ENCODE peak calls at places on chromosome 20, in four cellular contexts. One of them, this sample, is unnamed.

GRCh38 chr20:54115172-54115854 is 44.9 kb upstream of the BCAS1 start:
- DNase-seq in colonic mucosa: no peak
- DNase-seq in GM23248: peak; percentile 46
- DNase-seq in mesendoderm: no peak
- DNase-seq in this sample: no peak

GRCh38 chr20:39986231-39986904 is 702.7 kb downstream of the MAFB start:
- DNase-seq in mesendoderm: peak; percentile 67
- DNase-seq in GM23248: peak; percentile 74
- DNase-seq in colonic mucosa: peak; percentile 27
- DNase-seq in this sample: peak; percentile 66

GRCh38 chr20:24376523-24377085 is 92.8 kb upstream of the SYNDIG1 start:
- DNase-seq in mesendoderm: no peak
- DNase-seq in colonic mucosa: no peak
- DNase-seq in GM23248: peak; percentile 56
- DNase-seq in this sample: no peak

GRCh38 chr20:37389241-37389747 is 43.4 kb downstream of the SRC start:
- DNase-seq in mesendoderm: no peak
- DNase-seq in colonic mucosa: no peak
- DNase-seq in GM23248: no peak
- DNase-seq in this sample: peak; percentile 6

GRCh38 chr20:13791562-13792459 is 7.0 kb downstream of the NDUFAF5 start:
- DNase-seq in GM23248: no peak
- DNase-seq in colonic mucosa: no peak
- DNase-seq in mesendoderm: no peak
- DNase-seq in this sample: no peak

GRCh38 chr20:60007452-60007851 is 49.2 kb downstream of the CDH26 start:
- DNase-seq in colonic mucosa: no peak
- DNase-seq in mesendoderm: no peak
- DNase-seq in GM23248: peak; percentile 42
- DNase-seq in this sample: no peak

GRCh38 chr20:34536798-34537394 is 20.7 kb downstream of the DYNLRB1 start:
- DNase-seq in GM23248: peak; percentile 67
- DNase-seq in colonic mucosa: peak; percentile 71
- DNase-seq in mesendoderm: peak; percentile 53
- DNase-seq in this sample: peak; percentile 40

GRCh38 chr20:38181207-38181693 is 16.2 kb upstream of the TGM2 start:
- DNase-seq in GM23248: no peak
- DNase-seq in mesendoderm: no peak
- DNase-seq in colonic mucosa: no peak
- DNase-seq in this sample: peak; percentile 94

GRCh38 chr20:34579191-34579661 is 20.7 kb downstream of the MAP1LC3A start:
- DNase-seq in mesendoderm: no peak
- DNase-seq in colonic mucosa: peak; percentile 85
- DNase-seq in GM23248: peak; percentile 95
- DNase-seq in this sample: peak; percentile 51

GRCh38 chr20:61045876-61046585 is 206.0 kb upstream of the CDH4 start:
- DNase-seq in mesendoderm: no peak
- DNase-seq in GM23248: no peak
- DNase-seq in colonic mucosa: no peak
- DNase-seq in this sample: no peak

GRCh38 chr20:6715350-6716063 is 52.0 kb upstream of the BMP2 start:
- DNase-seq in colonic mucosa: no peak
- DNase-seq in mesendoderm: no peak
- DNase-seq in GM23248: no peak
- DNase-seq in this sample: no peak

GRCh38 chr20:34475979-34476736 is 40.1 kb upstream of the DYNLRB1 start:
- DNase-seq in mesendoderm: no peak
- DNase-seq in GM23248: peak; percentile 70
- DNase-seq in colonic mucosa: peak; percentile 37
- DNase-seq in this sample: no peak

GRCh38 chr20:48690888-48691287 is 136.9 kb downstream of the PREX1 start:
- DNase-seq in mesendoderm: no peak
- DNase-seq in GM23248: no peak
- DNase-seq in colonic mucosa: peak; percentile 81
- DNase-seq in this sample: no peak

GRCh38 chr20:61560361-61560853 is 308.3 kb downstream of the CDH4 start:
- DNase-seq in colonic mucosa: no peak
- DNase-seq in GM23248: peak; percentile 65
- DNase-seq in mesendoderm: peak; percentile 77
- DNase-seq in this sample: peak; percentile 33

GRCh38 chr20:32914031-32914430 is 55.3 kb downstream of the EFCAB8 start:
- DNase-seq in GM23248: no peak
- DNase-seq in colonic mucosa: no peak
- DNase-seq in mesendoderm: no peak
- DNase-seq in this sample: no peak

GRCh38 chr20:24995741-24996448 is 3.3 kb upstream of the APMAP start:
- DNase-seq in mesendoderm: no peak
- DNase-seq in colonic mucosa: peak; percentile 16
- DNase-seq in GM23248: peak; percentile 43
- DNase-seq in this sample: peak; percentile 23

GRCh38 chr20:10540636-10541493 is 105.8 kb downstream of the SLX4IP start:
- DNase-seq in colonic mucosa: no peak
- DNase-seq in mesendoderm: peak; percentile 46
- DNase-seq in GM23248: peak; percentile 86
- DNase-seq in this sample: no peak

GRCh38 chr20:23925789-23926525 is 46.4 kb upstream of the CST5 start:
- DNase-seq in mesendoderm: no peak
- DNase-seq in GM23248: no peak
- DNase-seq in colonic mucosa: no peak
- DNase-seq in this sample: no peak

GRCh38 chr20:2283706-2284423 is 11.9 kb upstream of the TGM3 start:
- DNase-seq in GM23248: peak; percentile 66
- DNase-seq in colonic mucosa: no peak
- DNase-seq in mesendoderm: peak; percentile 90
- DNase-seq in this sample: no peak

GRCh38 chr20:39880890-39881289 is 808.1 kb downstream of the MAFB start:
- DNase-seq in colonic mucosa: no peak
- DNase-seq in mesendoderm: peak; percentile 41
- DNase-seq in GM23248: peak; percentile 70
- DNase-seq in this sample: no peak

GRCh38 chr20:17488916-17489600 is 42.1 kb downstream of the BFSP1 start:
- DNase-seq in mesendoderm: no peak
- DNase-seq in GM23248: no peak
- DNase-seq in colonic mucosa: no peak
- DNase-seq in this sample: no peak

GRCh38 chr20:63846128-63846771 is 15.0 kb upstream of the ABHD16B start:
- DNase-seq in GM23248: peak; percentile 50
- DNase-seq in colonic mucosa: no peak
- DNase-seq in mesendoderm: peak; percentile 94
- DNase-seq in this sample: peak; percentile 93
- H3K4me3 ChIP-seq in GM23248: no peak overlapping the region
- H3K4me3 ChIP-seq in colonic mucosa: no peak overlapping the region
- H3K4me3 ChIP-seq in mesendoderm: no peak overlapping the region
- H3K4me3 ChIP-seq in this sample: peak overlapping the region; percentile 49

GRCh38 chr20:47451602-47451904 is 50.1 kb upstream of the NCOA3 start:
- DNase-seq in mesendoderm: no peak
- DNase-seq in colonic mucosa: no peak
- DNase-seq in GM23248: no peak
- DNase-seq in this sample: no peak

GRCh38 chr20:47453167-47453782 is 48.4 kb upstream of the NCOA3 start:
- DNase-seq in mesendoderm: peak; percentile 73
- DNase-seq in GM23248: peak; percentile 90
- DNase-seq in colonic mucosa: no peak
- DNase-seq in this sample: peak; percentile 71

GRCh38 chr20:47455133-47456040 is 46.3 kb upstream of the NCOA3 start:
- DNase-seq in mesendoderm: no peak
- DNase-seq in colonic mucosa: no peak
- DNase-seq in GM23248: no peak
- DNase-seq in this sample: no peak

GRCh38 chr20:47454298-47455132 is 47.2 kb upstream of the NCOA3 start:
- DNase-seq in mesendoderm: peak; percentile 53
- DNase-seq in colonic mucosa: no peak
- DNase-seq in GM23248: no peak
- DNase-seq in this sample: no peak

GRCh38 chr20:47452736-47453161 is 48.9 kb upstream of the NCOA3 start:
- DNase-seq in GM23248: no peak
- DNase-seq in mesendoderm: no peak
- DNase-seq in colonic mucosa: no peak
- DNase-seq in this sample: no peak
- H3K4me3 ChIP-seq in GM23248: peak overlapping the region; percentile 42
- H3K4me3 ChIP-seq in mesendoderm: no peak overlapping the region
- H3K4me3 ChIP-seq in colonic mucosa: no peak overlapping the region
- H3K4me3 ChIP-seq in this sample: no peak overlapping the region

GRCh38 chr20:57474816-57475215 is 50.1 kb downstream of the CTCFL start:
- DNase-seq in GM23248: no peak
- DNase-seq in colonic mucosa: no peak
- DNase-seq in mesendoderm: no peak
- DNase-seq in this sample: no peak
- H3K4me3 ChIP-seq in GM23248: no peak overlapping the region
- H3K4me3 ChIP-seq in colonic mucosa: no peak overlapping the region
- H3K4me3 ChIP-seq in mesendoderm: no peak overlapping the region
- H3K4me3 ChIP-seq in this sample: no peak overlapping the region

GRCh38 chr20:50110141-50111047 is 2.6 kb downstream of the UBE2V1 start:
- DNase-seq in mesendoderm: peak; percentile 65
- DNase-seq in GM23248: peak; percentile 67
- DNase-seq in colonic mucosa: peak; percentile 58
- DNase-seq in this sample: no peak

GRCh38 chr20:50111829-50112495 is 988 bp downstream of the UBE2V1 start:
- DNase-seq in mesendoderm: no peak
- DNase-seq in GM23248: peak; percentile 34
- DNase-seq in colonic mucosa: no peak
- DNase-seq in this sample: no peak

GRCh38 chr20:50113420-50114224 is 672 bp upstream of the UBE2V1 start:
- DNase-seq in colonic mucosa: no peak
- DNase-seq in GM23248: peak; percentile 60
- DNase-seq in mesendoderm: no peak
- DNase-seq in this sample: no peak

GRCh38 chr20:50112512-50113419 is at the start of gene UBE2V1:
- DNase-seq in GM23248: peak; percentile 95
- DNase-seq in mesendoderm: peak; percentile 93
- DNase-seq in colonic mucosa: peak; percentile 93
- DNase-seq in this sample: peak; percentile 95

DNA sequence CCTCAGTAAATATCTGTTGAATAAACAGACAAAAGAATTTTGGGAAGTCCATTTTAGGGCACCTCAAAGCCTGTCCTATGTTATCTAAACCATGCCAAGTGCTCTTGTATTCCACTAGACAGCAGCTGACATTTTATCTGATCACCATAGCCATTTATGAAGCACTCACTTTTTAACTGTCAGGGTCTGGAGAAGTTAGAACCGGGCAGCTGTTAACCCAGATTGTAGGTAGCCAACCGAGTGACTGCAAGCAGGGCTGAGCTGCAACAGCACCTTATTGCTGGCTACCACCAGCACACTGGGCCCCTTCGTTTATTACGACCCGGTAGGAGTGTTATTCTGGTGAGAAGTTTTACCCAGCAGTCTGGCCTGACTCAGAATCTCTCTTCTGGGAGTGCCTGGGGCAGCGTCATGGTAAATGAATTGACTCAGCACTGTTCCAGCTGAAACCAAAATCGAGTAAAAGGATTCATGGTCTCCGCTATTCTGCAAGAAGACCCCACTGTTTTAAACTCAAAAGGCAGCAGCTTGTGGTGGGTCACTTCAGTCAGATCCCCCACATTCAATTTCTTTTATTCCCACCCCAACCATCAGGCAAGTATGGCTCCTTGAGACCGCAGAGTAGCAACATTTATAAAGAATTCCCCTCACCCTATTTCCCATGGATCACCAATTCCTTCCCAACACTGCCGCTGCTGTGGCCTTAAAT is 1.7 kb downstream of the UBE2V1 start:
- DNase-seq in GM23248: peak; percentile 93
- DNase-seq in mesendoderm: peak; percentile 40
- DNase-seq in colonic mucosa: no peak
- DNase-seq in this sample: no peak
- H3K4me3 ChIP-seq in GM23248: peak overlapping the region; percentile 91
- H3K4me3 ChIP-seq in mesendoderm: no peak overlapping the region
- H3K4me3 ChIP-seq in colonic mucosa: peak overlapping the region; percentile 92
- H3K4me3 ChIP-seq in this sample: no peak overlapping the region

DNA sequence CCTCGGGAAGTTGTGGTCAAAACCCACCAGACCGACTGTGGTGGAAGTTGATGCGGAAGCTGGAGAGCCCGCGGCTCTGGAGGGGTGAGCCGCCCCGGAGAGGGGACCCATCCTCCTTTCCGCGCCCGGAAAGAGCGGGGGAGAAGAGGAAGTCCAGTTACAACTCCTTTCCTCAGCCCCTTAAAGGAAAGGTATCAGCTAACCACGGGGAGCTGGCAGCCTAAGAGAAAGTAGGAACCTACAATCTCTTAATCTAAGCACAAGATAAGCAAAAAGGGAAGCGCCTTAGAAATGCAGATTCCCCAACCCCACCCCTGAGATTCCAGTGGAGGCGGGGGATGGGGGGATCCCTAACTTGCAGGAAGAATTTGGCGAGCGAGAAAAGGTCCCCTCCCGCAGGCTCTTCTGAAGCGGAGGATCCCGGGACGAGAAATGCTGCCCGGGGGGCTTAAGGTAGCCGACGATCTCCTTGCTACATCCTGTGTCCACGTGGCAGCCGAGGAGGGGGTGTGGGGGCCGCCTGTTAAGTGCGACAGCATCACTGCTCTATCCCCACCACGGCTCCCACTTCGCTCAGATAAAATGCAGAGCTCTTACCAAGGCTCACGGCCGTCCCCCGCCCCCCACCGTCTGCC is 87.6 kb downstream of the ZFP64 start:
- DNase-seq in mesendoderm: peak; percentile 92
- DNase-seq in GM23248: peak; percentile 30
- DNase-seq in colonic mucosa: no peak
- DNase-seq in this sample: no peak
- H3K4me3 ChIP-seq in mesendoderm: no peak overlapping the region
- H3K4me3 ChIP-seq in GM23248: peak overlapping the region; percentile 73
- H3K4me3 ChIP-seq in colonic mucosa: peak overlapping the region; percentile 28
- H3K4me3 ChIP-seq in this sample: no peak overlapping the region

GRCh38 chr20:43235998-43236397 is 46.3 kb upstream of the PTPRT start:
- DNase-seq in GM23248: no peak
- DNase-seq in colonic mucosa: no peak
- DNase-seq in mesendoderm: no peak
- DNase-seq in this sample: no peak
- H3K4me3 ChIP-seq in GM23248: no peak overlapping the region
- H3K4me3 ChIP-seq in colonic mucosa: no peak overlapping the region
- H3K4me3 ChIP-seq in mesendoderm: no peak overlapping the region
- H3K4me3 ChIP-seq in this sample: no peak overlapping the region

GRCh38 chr20:62625921-62626547 is 16.3 kb upstream of the SLCO4A1 start:
- DNase-seq in colonic mucosa: no peak
- DNase-seq in GM23248: no peak
- DNase-seq in mesendoderm: no peak
- DNase-seq in this sample: no peak
- H3K4me3 ChIP-seq in colonic mucosa: no peak overlapping the region
- H3K4me3 ChIP-seq in GM23248: no peak overlapping the region
- H3K4me3 ChIP-seq in mesendoderm: no peak overlapping the region
- H3K4me3 ChIP-seq in this sample: no peak overlapping the region

This sample was measured in SJCRH30.